ENCODE peak calls at places on chromosomes 5 and 9, in nine cellular contexts. One of them, this sample, is unnamed.

GRCh38 chr5:62042007-62042406 is 264.0 kb upstream of the KIF2A start:
- DNase-seq in cardiac muscle cell: no peak
- DNase-seq in HCT116: no peak
- DNase-seq in endothelial cell: no peak
- DNase-seq in GM10248: no peak
- DNase-seq in type B pancreatic cell: no peak
- DNase-seq in CD4-positive, alpha-beta T cell: no peak
- DNase-seq in MCF 10A: no peak
- DNase-seq in body of pancreas: no peak
- DNase-seq in this sample: no peak

GRCh38 chr9:89850633-89851325 is 246.0 kb downstream of the GADD45G start:
- DNase-seq in cardiac muscle cell: peak; percentile 14
- DNase-seq in HCT116: no peak
- DNase-seq in endothelial cell: no peak
- DNase-seq in GM10248: no peak
- DNase-seq in type B pancreatic cell: no peak
- DNase-seq in CD4-positive, alpha-beta T cell: no peak
- DNase-seq in MCF 10A: peak; percentile 23
- DNase-seq in body of pancreas: peak; percentile 42
- DNase-seq in this sample: no peak

GRCh38 chr5:40981420-40981819 is 72.1 kb downstream of the C7 start:
- DNase-seq in cardiac muscle cell: no peak
- DNase-seq in HCT116: no peak
- DNase-seq in endothelial cell: no peak
- DNase-seq in GM10248: no peak
- DNase-seq in type B pancreatic cell: no peak
- DNase-seq in CD4-positive, alpha-beta T cell: no peak
- DNase-seq in MCF 10A: no peak
- DNase-seq in body of pancreas: no peak
- DNase-seq in this sample: no peak

GRCh38 chr9:77989437-77989836 is 42.2 kb downstream of the GNAQ start:
- DNase-seq in cardiac muscle cell: no peak
- DNase-seq in HCT116: no peak
- DNase-seq in endothelial cell: no peak
- DNase-seq in GM10248: no peak
- DNase-seq in type B pancreatic cell: no peak
- DNase-seq in CD4-positive, alpha-beta T cell: no peak
- DNase-seq in MCF 10A: no peak
- DNase-seq in body of pancreas: no peak
- DNase-seq in this sample: no peak

GRCh38 chr5:73673161-73673591 is 47.2 kb downstream of the ARHGEF28 start:
- DNase-seq in cardiac muscle cell: peak; percentile 93
- DNase-seq in HCT116: no peak
- DNase-seq in endothelial cell: no peak
- DNase-seq in GM10248: no peak
- DNase-seq in type B pancreatic cell: no peak
- DNase-seq in CD4-positive, alpha-beta T cell: no peak
- DNase-seq in MCF 10A: peak; percentile 70
- DNase-seq in body of pancreas: no peak
- DNase-seq in this sample: no peak

GRCh38 chr5:82312373-82312856 is 34.3 kb upstream of the RPS23 start:
- DNase-seq in cardiac muscle cell: peak; percentile 91
- DNase-seq in HCT116: peak; percentile 54
- DNase-seq in endothelial cell: peak; percentile 77
- DNase-seq in GM10248: peak; percentile 31
- DNase-seq in type B pancreatic cell: no peak
- DNase-seq in CD4-positive, alpha-beta T cell: peak; percentile 3
- DNase-seq in MCF 10A: peak; percentile 70
- DNase-seq in body of pancreas: peak; percentile 25
- DNase-seq in this sample: peak; percentile 73

GRCh38 chr9:1462626-1463308 is 412.6 kb downstream of the DMRT2 start:
- DNase-seq in cardiac muscle cell: no peak
- DNase-seq in HCT116: no peak
- DNase-seq in endothelial cell: no peak
- DNase-seq in GM10248: no peak
- DNase-seq in type B pancreatic cell: no peak
- DNase-seq in CD4-positive, alpha-beta T cell: no peak
- DNase-seq in MCF 10A: no peak
- DNase-seq in body of pancreas: no peak
- DNase-seq in this sample: no peak

GRCh38 chr5:181222630-181223040 is 446 bp upstream of the TRIM41 start:
- DNase-seq in cardiac muscle cell: no peak
- DNase-seq in HCT116: no peak
- DNase-seq in endothelial cell: no peak
- DNase-seq in GM10248: no peak
- DNase-seq in type B pancreatic cell: no peak
- DNase-seq in CD4-positive, alpha-beta T cell: no peak
- DNase-seq in MCF 10A: no peak
- DNase-seq in body of pancreas: no peak
- DNase-seq in this sample: no peak

GRCh38 chr9:16396389-16396788 is 474.1 kb downstream of the BNC2 start:
- DNase-seq in cardiac muscle cell: peak; percentile 67
- DNase-seq in HCT116: no peak
- DNase-seq in endothelial cell: no peak
- DNase-seq in GM10248: no peak
- DNase-seq in type B pancreatic cell: no peak
- DNase-seq in CD4-positive, alpha-beta T cell: no peak
- DNase-seq in MCF 10A: peak; percentile 20
- DNase-seq in body of pancreas: no peak
- DNase-seq in this sample: no peak

GRCh38 chr5:61687371-61687770 is 355.3 kb downstream of the ZSWIM6 start:
- DNase-seq in cardiac muscle cell: no peak
- DNase-seq in HCT116: no peak
- DNase-seq in endothelial cell: no peak
- DNase-seq in GM10248: no peak
- DNase-seq in type B pancreatic cell: no peak
- DNase-seq in CD4-positive, alpha-beta T cell: no peak
- DNase-seq in MCF 10A: no peak
- DNase-seq in body of pancreas: no peak
- DNase-seq in this sample: no peak

GRCh38 chr9:135239100-135239768 is 151.8 kb downstream of the OLFM1 start:
- DNase-seq in cardiac muscle cell: no peak
- DNase-seq in HCT116: no peak
- DNase-seq in endothelial cell: no peak
- DNase-seq in GM10248: no peak
- DNase-seq in type B pancreatic cell: no peak
- DNase-seq in CD4-positive, alpha-beta T cell: no peak
- DNase-seq in MCF 10A: no peak
- DNase-seq in body of pancreas: no peak
- DNase-seq in this sample: no peak

GRCh38 chr5:3381206-3381825 is 214.3 kb upstream of the IRX1 start:
- DNase-seq in cardiac muscle cell: no peak
- DNase-seq in HCT116: no peak
- DNase-seq in endothelial cell: no peak
- DNase-seq in GM10248: no peak
- DNase-seq in type B pancreatic cell: no peak
- DNase-seq in CD4-positive, alpha-beta T cell: no peak
- DNase-seq in MCF 10A: no peak
- DNase-seq in body of pancreas: no peak
- DNase-seq in this sample: no peak

GRCh38 chr5:151115272-151115905 is 34.6 kb upstream of the TNIP1 start:
- DNase-seq in cardiac muscle cell: peak; percentile 74
- DNase-seq in HCT116: peak; percentile 32
- DNase-seq in endothelial cell: peak; percentile 83
- DNase-seq in GM10248: peak; percentile 69
- DNase-seq in type B pancreatic cell: peak; percentile 79
- DNase-seq in CD4-positive, alpha-beta T cell: peak; percentile 71
- DNase-seq in MCF 10A: peak; percentile 78
- DNase-seq in body of pancreas: peak; percentile 81
- DNase-seq in this sample: peak; percentile 90

GRCh38 chr9:99184073-99184426 is 37.7 kb downstream of the ALG2 start:
- DNase-seq in cardiac muscle cell: no peak
- DNase-seq in HCT116: no peak
- DNase-seq in endothelial cell: no peak
- DNase-seq in GM10248: no peak
- DNase-seq in type B pancreatic cell: no peak
- DNase-seq in CD4-positive, alpha-beta T cell: no peak
- DNase-seq in MCF 10A: no peak
- DNase-seq in body of pancreas: no peak
- DNase-seq in this sample: no peak

GRCh38 chr9:23380821-23381220 is 445.2 kb downstream of the ELAVL2 start:
- DNase-seq in cardiac muscle cell: no peak
- DNase-seq in HCT116: no peak
- DNase-seq in endothelial cell: no peak
- DNase-seq in GM10248: no peak
- DNase-seq in type B pancreatic cell: no peak
- DNase-seq in CD4-positive, alpha-beta T cell: no peak
- DNase-seq in MCF 10A: no peak
- DNase-seq in body of pancreas: no peak
- DNase-seq in this sample: no peak

GRCh38 chr5:134462761-134463160 is 51.1 kb upstream of the CDKN2AIPNL start:
- DNase-seq in cardiac muscle cell: no peak
- DNase-seq in HCT116: no peak
- DNase-seq in endothelial cell: no peak
- DNase-seq in GM10248: no peak
- DNase-seq in type B pancreatic cell: no peak
- DNase-seq in CD4-positive, alpha-beta T cell: no peak
- DNase-seq in MCF 10A: no peak
- DNase-seq in body of pancreas: no peak
- DNase-seq in this sample: no peak

GRCh38 chr5:113035096-113035495 is 58.5 kb downstream of the DCP2 start:
- DNase-seq in cardiac muscle cell: no peak
- DNase-seq in HCT116: no peak
- DNase-seq in endothelial cell: no peak
- DNase-seq in GM10248: peak; percentile 4
- DNase-seq in type B pancreatic cell: no peak
- DNase-seq in CD4-positive, alpha-beta T cell: no peak
- DNase-seq in MCF 10A: no peak
- DNase-seq in body of pancreas: no peak
- DNase-seq in this sample: no peak

GRCh38 chr5:99644822-99645221 is 716.0 kb upstream of the CHD1 start:
- DNase-seq in cardiac muscle cell: no peak
- DNase-seq in HCT116: no peak
- DNase-seq in endothelial cell: no peak
- DNase-seq in GM10248: no peak
- DNase-seq in type B pancreatic cell: no peak
- DNase-seq in CD4-positive, alpha-beta T cell: no peak
- DNase-seq in MCF 10A: no peak
- DNase-seq in body of pancreas: no peak
- DNase-seq in this sample: no peak

GRCh38 chr5:31995011-31995410 is 179.1 kb downstream of the GOLPH3 start:
- DNase-seq in cardiac muscle cell: no peak
- DNase-seq in HCT116: no peak
- DNase-seq in endothelial cell: no peak
- DNase-seq in GM10248: peak; percentile 31
- DNase-seq in type B pancreatic cell: no peak
- DNase-seq in CD4-positive, alpha-beta T cell: no peak
- DNase-seq in MCF 10A: no peak
- DNase-seq in body of pancreas: no peak
- DNase-seq in this sample: no peak

DNA sequence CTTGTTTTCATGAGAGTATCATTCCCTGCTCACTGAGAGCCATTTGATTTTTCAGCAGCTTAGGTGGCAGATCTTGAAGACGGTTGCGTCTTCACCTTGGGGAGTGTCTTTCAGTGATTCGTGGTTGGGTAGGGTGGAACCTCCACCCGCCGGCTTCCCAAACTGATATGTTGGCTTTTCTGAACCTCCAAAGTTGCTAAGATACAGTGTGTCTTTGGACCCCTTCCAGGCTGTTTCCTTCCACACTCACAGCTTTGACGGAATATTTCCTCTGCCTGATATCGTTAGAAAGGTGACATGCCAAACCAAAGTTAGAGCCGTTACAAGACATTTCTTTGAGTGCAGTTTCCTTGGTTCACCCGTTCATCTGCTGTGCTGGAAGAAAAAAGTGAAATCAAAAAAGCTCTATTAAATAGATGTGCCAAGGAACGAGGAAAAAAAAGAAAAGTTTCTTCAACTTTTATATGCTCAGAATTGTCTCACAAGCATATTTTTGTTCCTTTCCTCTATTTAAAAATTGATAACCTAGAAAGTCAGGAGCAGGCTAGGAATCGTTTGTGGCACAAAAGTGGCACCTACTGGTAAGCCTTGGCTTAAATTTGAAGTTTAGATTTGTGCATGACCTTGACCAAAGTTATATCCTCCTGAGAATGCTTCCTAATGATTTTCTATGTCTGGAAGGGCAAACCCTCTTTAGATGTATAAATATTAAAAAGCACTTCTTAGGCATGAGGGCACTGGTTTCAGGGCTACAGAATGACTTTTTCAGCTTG is 270.7 kb upstream of the WWC1 start:
- DNase-seq in cardiac muscle cell: peak; percentile 60
- DNase-seq in HCT116: no peak
- DNase-seq in endothelial cell: no peak
- DNase-seq in GM10248: no peak
- DNase-seq in type B pancreatic cell: no peak
- DNase-seq in CD4-positive, alpha-beta T cell: no peak
- DNase-seq in MCF 10A: peak; percentile 31
- DNase-seq in body of pancreas: no peak
- DNase-seq in this sample: no peak
- TF ChIP-seq CTCF in cardiac muscle cell: peak; percentile 51
- TF ChIP-seq CTCF in HCT116: no peak
- TF ChIP-seq CTCF in endothelial cell: no peak
- TF ChIP-seq CTCF in GM10248: no peak
- TF ChIP-seq CTCF in type B pancreatic cell: peak; percentile 26
- TF ChIP-seq CTCF in CD4-positive, alpha-beta T cell: no peak
- TF ChIP-seq CTCF in MCF 10A: peak; percentile 59
- TF ChIP-seq CTCF in body of pancreas: peak; percentile 32
- TF ChIP-seq CTCF in this sample: no peak

GRCh38 chr9:111975709-111976108 is 79.1 kb downstream of the UGCG start:
- DNase-seq in cardiac muscle cell: no peak
- DNase-seq in HCT116: peak; percentile 32
- DNase-seq in endothelial cell: no peak
- DNase-seq in GM10248: no peak
- DNase-seq in type B pancreatic cell: no peak
- DNase-seq in CD4-positive, alpha-beta T cell: no peak
- DNase-seq in MCF 10A: peak; percentile 36
- DNase-seq in body of pancreas: peak; percentile 80
- DNase-seq in this sample: peak; percentile 22
- TF ChIP-seq CTCF in cardiac muscle cell: no peak
- TF ChIP-seq CTCF in HCT116: peak; percentile 23
- TF ChIP-seq CTCF in endothelial cell: no peak
- TF ChIP-seq CTCF in GM10248: peak; percentile 39
- TF ChIP-seq CTCF in type B pancreatic cell: no peak
- TF ChIP-seq CTCF in CD4-positive, alpha-beta T cell: no peak
- TF ChIP-seq CTCF in MCF 10A: peak; percentile 5
- TF ChIP-seq CTCF in body of pancreas: peak; percentile 52
- TF ChIP-seq CTCF in this sample: no peak

DNA sequence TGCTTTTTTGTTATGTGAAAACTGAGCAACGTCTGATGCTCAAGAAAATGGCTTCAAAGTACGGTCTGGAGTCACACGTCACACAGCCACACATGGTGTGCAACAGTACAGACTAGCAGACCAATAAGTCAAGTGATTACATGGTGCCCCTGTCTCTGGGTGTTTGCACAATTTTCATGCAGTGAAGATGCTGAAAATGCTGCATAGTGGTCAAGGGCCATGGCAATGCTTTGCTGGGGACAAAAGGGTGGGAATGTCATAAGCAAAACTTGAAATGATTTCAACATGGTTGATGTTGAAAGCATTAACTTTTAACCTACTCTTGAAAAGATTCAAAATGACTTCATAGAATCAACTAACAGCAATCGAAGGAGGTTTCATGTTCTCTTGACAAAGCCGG is 231.1 kb downstream of the EBF1 start:
- DNase-seq in cardiac muscle cell: no peak
- DNase-seq in HCT116: no peak
- DNase-seq in endothelial cell: no peak
- DNase-seq in GM10248: no peak
- DNase-seq in type B pancreatic cell: no peak
- DNase-seq in CD4-positive, alpha-beta T cell: no peak
- DNase-seq in MCF 10A: no peak
- DNase-seq in body of pancreas: no peak
- DNase-seq in this sample: no peak
- TF ChIP-seq CTCF in cardiac muscle cell: no peak
- TF ChIP-seq CTCF in HCT116: no peak
- TF ChIP-seq CTCF in endothelial cell: no peak
- TF ChIP-seq CTCF in GM10248: no peak
- TF ChIP-seq CTCF in type B pancreatic cell: no peak
- TF ChIP-seq CTCF in CD4-positive, alpha-beta T cell: no peak
- TF ChIP-seq CTCF in MCF 10A: no peak
- TF ChIP-seq CTCF in body of pancreas: no peak
- TF ChIP-seq CTCF in this sample: no peak

GRCh38 chr5:178590141-178590923 is at the start of gene COL23A1:
- DNase-seq in cardiac muscle cell: peak; percentile 60
- DNase-seq in HCT116: no peak
- DNase-seq in endothelial cell: peak; percentile 73
- DNase-seq in GM10248: peak; percentile 59
- DNase-seq in type B pancreatic cell: peak; percentile 77
- DNase-seq in CD4-positive, alpha-beta T cell: peak; percentile 33
- DNase-seq in MCF 10A: no peak
- DNase-seq in body of pancreas: no peak
- DNase-seq in this sample: no peak
- TF ChIP-seq CTCF in cardiac muscle cell: peak; percentile 82
- TF ChIP-seq CTCF in HCT116: no peak
- TF ChIP-seq CTCF in endothelial cell: peak; percentile 73
- TF ChIP-seq CTCF in GM10248: peak; percentile 41
- TF ChIP-seq CTCF in type B pancreatic cell: peak; percentile 92
- TF ChIP-seq CTCF in CD4-positive, alpha-beta T cell: peak; percentile 32
- TF ChIP-seq CTCF in MCF 10A: peak; percentile 34
- TF ChIP-seq CTCF in body of pancreas: peak; percentile 37
- TF ChIP-seq CTCF in this sample: no peak

This sample was measured in Calu3.